ENCODE peak calls at places on chromosomes 16 and 17, in four cellular contexts. R is GM12865, K is NB4, A is esophagus muscularis mucosa. T is an unnamed sample.

GRCh38 chr16:3773663-3774062 is 56.3 kb upstream of the TRAP1 start:
- DNase-seq in R (no peak), K (no peak), A (no peak), T (no peak)

GRCh38 chr17:62852195-62852594 is 44.1 kb upstream of the MARCHF10 start:
- DNase-seq in R (no peak), K (no peak), A (peak), T (no peak)

GRCh38 chr17:30449480-30449879 is 27.7 kb upstream of the GOSR1 start:
- DNase-seq in R (no peak), K (no peak), A (no peak), T (no peak)

GRCh38 chr16:50271148-50272041 is 5.0 kb downstream of the ADCY7 start:
- DNase-seq in R (no peak), K (no peak), A (no peak), T (no peak)

GRCh38 chr16:30183961-30184429 is 593 bp downstream of the CORO1A start:
- DNase-seq in R (peak), K (peak), A (no peak), T (no peak)

GRCh38 chr16:12289175-12290063 is 312.9 kb downstream of the SNX29 start:
- DNase-seq in R (no peak), K (no peak), A (no peak), T (no peak)

GRCh38 chr16:29844575-29845331 is 18.3 kb downstream of the CDIPT start:
- DNase-seq in R (no peak), K (no peak), A (no peak), T (no peak)

GRCh38 chr16:11136600-11136999 is 119.4 kb downstream of the SOCS1 start:
- DNase-seq in R (no peak), K (peak), A (no peak), T (no peak)

GRCh38 chr17:41689497-41690299 is 1.0 kb downstream of the EIF1 start:
- DNase-seq in R (peak), K (peak), A (no peak), T (no peak)

GRCh38 chr16:27470567-27471431 is 68.8 kb downstream of the IL21R start:
- DNase-seq in R (no peak), K (no peak), A (no peak), T (no peak)

GRCh38 chr16:11251525-11252481 is 4.2 kb downstream of the SOCS1 start:
- DNase-seq in R (peak), K (peak), A (no peak), T (no peak)

GRCh38 chr17:52181842-52182241 is 23.3 kb upstream of the CA10 start:
- DNase-seq in R (no peak), K (no peak), A (no peak), T (no peak)

GRCh38 chr17:27384261-27384701 is 72.0 kb upstream of the KSR1 start:
- DNase-seq in R (peak), K (no peak), A (no peak), T (peak)

GRCh38 chr16:57996406-57997175 is 3.9 kb downstream of the ZNF319 start:
- DNase-seq in R (no peak), K (no peak), A (no peak), T (no peak)

GRCh38 chr17:74380086-74380958 is 13.0 kb downstream of the GPR142 start:
- DNase-seq in R (no peak), K (peak), A (no peak), T (peak)

GRCh38 chr17:14780116-14780515 is 479.2 kb downstream of the HS3ST3B1 start:
- DNase-seq in R (no peak), K (no peak), A (peak), T (no peak)

GRCh38 chr16:84730406-84731106 is 30.8 kb downstream of the USP10 start:
- DNase-seq in R (peak), K (peak), A (no peak), T (peak)

GRCh38 chr17:43927101-43927935 is 15.0 kb downstream of the PPY start:
- DNase-seq in R (no peak), K (no peak), A (no peak), T (no peak)

DNA sequence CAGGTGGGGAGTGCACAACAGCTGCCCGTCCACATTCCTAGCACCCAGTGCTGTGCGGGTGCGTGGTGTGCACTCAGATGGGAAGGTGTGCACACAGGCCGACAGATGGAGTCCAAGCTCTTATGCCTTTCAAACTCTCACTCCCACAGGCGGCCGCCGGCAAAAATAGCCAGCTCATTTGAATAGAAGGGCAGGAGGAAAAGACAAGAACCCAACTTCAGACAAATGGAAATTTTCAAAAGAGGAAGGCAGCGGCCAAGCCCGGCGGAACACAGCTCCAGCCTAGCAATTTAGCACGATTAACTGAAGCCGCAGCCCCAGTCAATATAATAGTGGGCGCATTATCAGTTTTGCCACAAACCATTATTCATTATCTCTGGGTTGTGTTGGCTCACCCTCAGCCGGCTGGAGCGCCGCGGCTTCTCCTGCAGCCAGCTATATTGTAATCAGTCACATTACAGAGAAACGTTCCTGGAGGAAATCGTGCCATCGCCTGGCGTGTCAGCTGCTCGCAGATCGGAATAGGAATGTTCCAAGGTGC is 103.9 kb upstream of the SEC14L1 start:
- DNase-seq in R (peak), K (peak), A (no peak), T (no peak)
- TF ChIP-seq CTCF in R (no peak), K (peak), A (no peak), T (no peak)

GRCh38 chr17:19372439-19372838 is 5.9 kb upstream of the MAPK7 start:
- DNase-seq in R (no peak), K (no peak), A (no peak), T (no peak)

GRCh38 chr17:19372004-19372365 is 6.3 kb upstream of the MAPK7 start:
- DNase-seq in R (no peak), K (no peak), A (no peak), T (no peak)

GRCh38 chr17:19370493-19370960 is 7.8 kb upstream of the MAPK7 start:
- DNase-seq in R (peak), K (peak), A (no peak), T (no peak)

GRCh38 chr17:19369846-19370492 is 7.4 kb upstream of the B9D1 start:
- DNase-seq in R (peak), K (no peak), A (no peak), T (no peak)

DNA sequence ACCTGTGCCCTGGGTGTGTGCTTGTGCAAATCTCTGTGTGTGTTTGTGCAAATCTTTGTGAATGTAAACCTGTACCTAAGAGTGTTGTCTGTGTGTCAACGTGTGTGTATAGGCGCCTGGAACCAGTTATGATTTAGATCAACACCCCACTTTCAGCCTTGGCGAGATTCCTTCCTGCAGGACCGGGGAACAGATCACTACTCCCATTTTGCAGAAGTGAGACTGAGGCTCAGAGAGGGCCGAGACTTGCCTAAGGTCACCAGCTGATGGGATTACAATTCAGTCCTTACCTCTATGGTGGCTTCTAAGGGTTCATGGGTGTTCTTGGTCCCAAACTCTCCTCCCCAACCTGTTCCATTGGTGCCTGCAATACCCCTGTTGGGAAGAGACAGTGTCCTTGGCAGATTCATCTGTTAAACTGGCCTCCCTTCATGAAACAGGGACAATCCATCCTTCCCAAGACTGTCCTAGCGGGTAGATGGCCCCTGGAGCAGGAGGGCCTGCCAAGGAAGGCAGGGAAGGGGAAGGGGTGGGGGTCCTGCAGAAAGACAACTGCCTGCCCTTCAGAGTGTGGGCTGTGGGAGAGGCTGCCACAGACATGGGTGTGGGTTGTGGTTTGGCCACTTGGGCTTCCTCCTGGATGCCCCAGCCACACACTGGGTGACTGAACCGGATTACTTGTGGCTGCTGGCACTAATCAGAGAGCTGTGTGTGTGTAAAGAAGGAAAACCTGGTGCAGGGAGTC is 6.9 kb upstream of the MAPK7 start:
- DNase-seq in R (peak), K (peak), A (no peak), T (no peak)
- H3K4me3 ChIP-seq in R (no peak), K (no peak), A (no peak), T (no peak)

DNA sequence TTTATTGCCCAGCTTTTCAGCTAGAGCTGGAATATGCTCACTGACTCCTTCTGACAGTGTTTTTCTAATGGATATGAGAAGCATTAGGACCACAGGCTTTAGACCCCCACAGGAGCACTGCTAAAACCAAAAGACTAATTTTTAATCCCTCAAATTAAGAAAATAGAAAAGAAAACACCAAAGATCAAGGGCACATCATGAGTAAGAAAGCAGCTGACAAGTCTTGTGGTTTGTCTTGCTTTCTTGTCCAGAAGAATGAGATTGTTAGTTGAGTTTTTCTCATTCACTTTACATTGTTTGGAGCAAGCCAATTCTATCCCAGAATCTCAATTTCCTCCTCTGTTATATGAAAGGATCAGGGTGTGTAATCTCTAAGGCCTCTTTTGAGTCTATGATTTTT is 899.0 kb downstream of the KCNJ2 start:
- DNase-seq in R (no peak), K (no peak), A (no peak), T (no peak)
- TF ChIP-seq CTCF in R (no peak), K (no peak), A (no peak), T (no peak)

DNA sequence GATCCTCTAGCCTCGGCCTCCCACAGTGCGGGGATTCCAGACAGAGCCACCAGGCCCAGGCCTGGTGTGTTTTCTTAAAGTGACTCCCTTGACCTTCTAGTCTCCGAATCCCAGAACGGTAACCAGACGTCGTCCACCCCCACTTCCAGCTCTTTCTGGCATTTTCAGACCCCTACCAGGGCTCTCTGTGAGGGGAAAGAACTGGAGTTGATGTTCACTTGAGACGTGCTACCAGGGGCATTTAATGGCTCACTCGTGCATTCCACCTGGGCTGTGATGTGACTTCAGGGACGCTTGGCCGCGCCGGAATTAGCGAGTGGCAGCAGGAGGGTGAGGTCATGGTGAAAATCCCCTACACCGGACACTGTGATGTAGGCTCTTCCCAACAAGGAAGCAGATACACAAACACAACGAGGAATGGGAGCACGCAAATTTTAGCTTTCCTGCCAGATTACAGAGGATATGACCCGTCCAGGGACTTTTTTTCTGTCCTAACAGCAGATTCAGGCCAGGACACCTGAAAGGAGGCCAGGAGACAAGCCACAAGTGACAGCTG is 1.1 kb upstream of the GNA13 start:
- DNase-seq in R (no peak), K (no peak), A (no peak), T (peak)
- H3K4me3 ChIP-seq in R (peak), K (no peak), A (peak), T (peak)

DNA sequence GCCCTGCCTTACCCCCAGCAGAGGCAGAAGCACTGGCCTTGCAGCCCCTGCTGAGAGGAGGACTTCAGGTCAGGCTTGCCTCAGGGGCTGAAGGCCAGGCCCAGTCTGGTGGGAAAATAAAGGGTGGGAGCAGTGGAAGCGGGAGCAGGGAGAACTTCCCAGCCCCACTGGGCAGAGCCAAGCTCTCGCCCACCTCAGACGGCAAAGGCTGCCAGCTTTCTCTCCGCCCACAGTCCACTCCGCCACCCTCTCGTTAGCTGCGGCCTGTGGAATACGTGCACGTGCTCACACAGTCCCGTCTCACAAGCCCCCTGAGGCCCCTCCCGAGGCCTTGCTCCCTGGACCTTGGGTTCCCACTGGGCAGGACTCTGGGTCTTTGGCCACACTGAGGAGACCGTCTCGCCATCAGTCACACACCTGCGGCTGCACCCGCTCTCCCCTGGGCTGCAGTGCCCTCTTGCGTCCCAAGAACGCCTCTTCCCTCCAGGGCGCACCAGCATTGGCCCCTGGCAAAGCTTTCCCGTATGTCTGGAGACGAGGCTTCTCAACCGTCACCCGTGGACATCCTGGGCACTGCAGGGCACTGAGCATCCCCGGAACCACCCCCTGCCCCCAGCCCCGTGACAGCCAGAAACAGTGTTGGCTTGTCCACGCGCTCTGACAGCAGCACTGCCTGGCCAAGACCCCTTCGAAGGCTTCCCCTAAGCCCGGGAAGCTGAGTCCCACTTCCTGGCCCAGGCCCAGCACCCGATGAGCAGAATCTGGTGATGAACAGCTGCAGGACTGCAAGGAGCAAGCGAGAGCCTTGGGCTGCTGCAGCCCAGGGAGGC is 8.3 kb downstream of the MRPL28 start:
- DNase-seq in R (peak), K (peak), A (no peak), T (no peak)
- TF ChIP-seq CTCF in R (peak), K (peak), A (peak), T (peak)

GRCh38 chr16:24541534-24541933 is 2.2 kb downstream of the RBBP6 start:
- DNase-seq in R (no peak), K (no peak), A (no peak), T (no peak)

GRCh38 chr16:24543949-24544348 is 4.6 kb downstream of the RBBP6 start:
- DNase-seq in R (no peak), K (no peak), A (no peak), T (no peak)

GRCh38 chr16:24540575-24541240 is 1.3 kb downstream of the RBBP6 start:
- DNase-seq in R (peak), K (peak), A (no peak), T (no peak)

GRCh38 chr16:24539850-24540484 is 601 bp downstream of the RBBP6 start:
- DNase-seq in R (peak), K (no peak), A (no peak), T (no peak)

DNA sequence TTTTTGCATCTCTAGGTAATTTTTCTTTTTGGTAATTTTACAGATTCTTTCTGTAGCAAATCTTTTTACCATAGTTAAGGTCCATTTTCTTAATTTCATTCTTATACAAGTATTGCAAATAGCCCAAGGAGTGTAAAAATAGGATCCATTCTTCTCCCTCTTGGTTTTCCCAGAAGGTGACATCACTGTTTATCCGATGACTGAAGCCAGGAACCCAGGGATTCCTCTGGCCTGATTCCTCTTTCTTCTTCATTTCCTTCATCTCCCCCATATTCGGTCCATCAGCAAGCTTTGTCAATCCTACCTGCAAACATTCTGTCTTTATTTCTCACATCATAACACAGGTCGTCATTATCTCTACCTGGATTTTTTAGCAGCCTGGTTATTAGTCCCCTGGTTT is 5.3 kb downstream of the RBBP6 start:
- DNase-seq in R (no peak), K (no peak), A (no peak), T (no peak)
- H3K4me3 ChIP-seq in R (no peak), K (peak), A (peak), T (no peak)

T was measured in epithelial cell of proximal tubule.